ENCODE peak calls at places on chromosomes 13 and 19, in ten cellular contexts. U is RPMI8226; W is GM12892; K is Daoy; A is A549; N is Kasumi-1; E is cardiac fibroblast; L is heart right ventricle; I is effector memory CD4-positive, alpha-beta T cell; C is iPS DF 6.9. R is an unnamed sample.

GRCh38 chr19:11361037-11361770 is 6.0 kb downstream of the PLPPR2 start:
- DNase-seq in U (no peak), W (no peak), K (no peak), A (no peak), N (no peak), E (no peak), L (peak), I (no peak), C (no peak), R (no peak)

GRCh38 chr13:20231839-20232555 is at the start of gene GJB6:
- DNase-seq in U (no peak), W (peak), K (no peak), A (no peak), N (no peak), E (no peak), L (no peak), I (no peak), C (no peak), R (no peak)

GRCh38 chr19:47357788-47358680 is 8.9 kb downstream of the DHX34 start:
- DNase-seq in U (no peak), W (no peak), K (no peak), A (peak), N (peak), E (no peak), L (no peak), I (no peak), C (no peak), R (no peak)

GRCh38 chr13:83895994-83896580 is 13.8 kb upstream of the SLITRK1 start:
- DNase-seq in U (no peak), W (no peak), K (no peak), A (no peak), N (no peak), E (peak), L (no peak), I (no peak), C (no peak), R (no peak)

GRCh38 chr13:57045816-57046691 is 94.7 kb upstream of the PRR20A start:
- DNase-seq in U (no peak), W (no peak), K (no peak), A (no peak), N (no peak), E (no peak), L (no peak), I (no peak), C (no peak), R (no peak)

GRCh38 chr13:106349080-106349841 is 186.2 kb downstream of the EFNB2 start:
- DNase-seq in U (no peak), W (no peak), K (peak), A (no peak), N (no peak), E (no peak), L (peak), I (no peak), C (no peak), R (peak)

GRCh38 chr19:14770136-14770535 is 8.2 kb downstream of the ADGRE2 start:
- DNase-seq in U (no peak), W (no peak), K (no peak), A (no peak), N (no peak), E (no peak), L (no peak), I (no peak), C (no peak), R (no peak)

GRCh38 chr19:46299004-46299509 is 2.2 kb downstream of the HIF3A start:
- DNase-seq in U (peak), W (no peak), K (peak), A (peak), N (peak), E (peak), L (peak), I (no peak), C (no peak), R (peak)

GRCh38 chr13:32254416-32254815 is 60.7 kb downstream of the ZAR1L start:
- DNase-seq in U (no peak), W (no peak), K (no peak), A (no peak), N (no peak), E (no peak), L (no peak), I (no peak), C (no peak), R (no peak)

GRCh38 chr19:6032827-6033226 is 54.9 kb upstream of the RANBP3 start:
- DNase-seq in U (no peak), W (no peak), K (no peak), A (no peak), N (no peak), E (no peak), L (no peak), I (no peak), C (no peak), R (no peak)

GRCh38 chr19:4232614-4233281 is 3.4 kb downstream of the EBI3 start:
- DNase-seq in U (no peak), W (no peak), K (peak), A (no peak), N (no peak), E (no peak), L (no peak), I (no peak), C (no peak), R (no peak)

GRCh38 chr13:29196409-29197074 is 376.4 kb downstream of the MTUS2 start:
- DNase-seq in U (peak), W (no peak), K (no peak), A (no peak), N (no peak), E (no peak), L (no peak), I (no peak), C (no peak), R (no peak)

GRCh38 chr19:2761309-2761677 is 21.5 kb upstream of the SLC39A3 start:
- DNase-seq in U (no peak), W (no peak), K (no peak), A (no peak), N (no peak), E (no peak), L (no peak), I (no peak), C (no peak), R (no peak)

GRCh38 chr13:76637651-76638111 is 248.5 kb downstream of the KCTD12 start:
- DNase-seq in U (no peak), W (no peak), K (no peak), A (no peak), N (no peak), E (peak), L (no peak), I (no peak), C (no peak), R (no peak)

GRCh38 chr19:12453495-12453894 is 12.7 kb upstream of the ZNF443 start:
- DNase-seq in U (no peak), W (no peak), K (no peak), A (no peak), N (no peak), E (no peak), L (no peak), I (no peak), C (no peak), R (peak)

GRCh38 chr13:100540621-100541020 is 48.0 kb downstream of the GGACT start:
- DNase-seq in U (no peak), W (no peak), K (no peak), A (no peak), N (no peak), E (no peak), L (no peak), I (no peak), C (no peak), R (no peak)

GRCh38 chr13:42116225-42116624 is 67.8 kb downstream of the DGKH start:
- DNase-seq in U (no peak), W (no peak), K (no peak), A (no peak), N (no peak), E (peak), L (no peak), I (no peak), C (no peak), R (no peak)

GRCh38 chr13:50235604-50236003 is 220.4 kb downstream of the KCNRG start:
- DNase-seq in U (no peak), W (no peak), K (no peak), A (no peak), N (no peak), E (no peak), L (no peak), I (no peak), C (no peak), R (no peak)

GRCh38 chr13:43572601-43573360 is 214.0 kb downstream of the ENOX1 start:
- DNase-seq in U (no peak), W (no peak), K (peak), A (no peak), N (no peak), E (peak), L (no peak), I (no peak), C (no peak), R (peak)

GRCh38 chr13:109871018-109871370 is 84.6 kb upstream of the IRS2 start:
- DNase-seq in U (no peak), W (no peak), K (peak), A (no peak), N (no peak), E (peak), L (no peak), I (no peak), C (no peak), R (peak)

GRCh38 chr19:10737680-10738079 is 19.8 kb downstream of the DNM2 start:
- DNase-seq in U (no peak), W (no peak), K (no peak), A (no peak), N (no peak), E (no peak), L (no peak), I (no peak), C (no peak), R (no peak)

GRCh38 chr13:48595330-48596127 is 58.2 kb upstream of the CYSLTR2 start:
- DNase-seq in U (peak), W (no peak), K (peak), A (peak), N (peak), E (peak), L (no peak), I (peak), C (no peak), R (no peak)

GRCh38 chr13:77002590-77003190 is 10.8 kb downstream of the CLN5 start:
- DNase-seq in U (no peak), W (no peak), K (no peak), A (peak), N (peak), E (peak), L (no peak), I (no peak), C (no peak), R (no peak)

GRCh38 chr13:69551193-69551592 is 556.4 kb upstream of the ATXN8OS start:
- DNase-seq in U (no peak), W (no peak), K (no peak), A (no peak), N (no peak), E (no peak), L (no peak), I (no peak), C (no peak), R (no peak)

GRCh38 chr13:112973577-112973951 is 4.5 kb downstream of the MCF2L start:
- DNase-seq in U (no peak), W (no peak), K (no peak), A (no peak), N (no peak), E (no peak), L (no peak), I (no peak), C (no peak), R (no peak)

GRCh38 chr13:107185889-107186288 is 618.0 kb upstream of the ARGLU1 start:
- DNase-seq in U (no peak), W (no peak), K (peak), A (no peak), N (no peak), E (peak), L (no peak), I (no peak), C (no peak), R (no peak)

GRCh38 chr19:42152285-42152684 is 20.0 kb upstream of the POU2F2 start:
- DNase-seq in U (no peak), W (no peak), K (no peak), A (no peak), N (no peak), E (no peak), L (no peak), I (no peak), C (no peak), R (no peak)

GRCh38 chr19:7533925-7534480 is 1.5 kb upstream of the PNPLA6 start:
- DNase-seq in U (peak), W (peak), K (peak), A (peak), N (peak), E (peak), L (peak), I (peak), C (no peak), R (peak)

GRCh38 chr19:49766007-49766937 is 529 bp upstream of the AP2A1 start:
- DNase-seq in U (peak), W (peak), K (peak), A (peak), N (peak), E (peak), L (peak), I (peak), C (peak), R (peak)

GRCh38 chr13:105196052-105196451 is 1339.4 kb downstream of the EFNB2 start:
- DNase-seq in U (no peak), W (no peak), K (peak), A (peak), N (no peak), E (peak), L (no peak), I (no peak), C (no peak), R (peak)

GRCh38 chr13:29493796-29494195 is 101.7 kb downstream of the SLC7A1 start:
- DNase-seq in U (no peak), W (no peak), K (no peak), A (no peak), N (no peak), E (no peak), L (no peak), I (no peak), C (no peak), R (no peak)

GRCh38 chr13:29934531-29935308 is 84.3 kb upstream of the UBL3 start:
- DNase-seq in U (no peak), W (no peak), K (no peak), A (no peak), N (no peak), E (no peak), L (no peak), I (no peak), C (no peak), R (no peak)

GRCh38 chr19:45117167-45117594 is 24.2 kb downstream of the PPP1R37 start:
- DNase-seq in U (peak), W (peak), K (peak), A (no peak), N (peak), E (no peak), L (no peak), I (no peak), C (no peak), R (no peak)

GRCh38 chr13:21747456-21747855 is 76.6 kb downstream of the FGF9 start:
- DNase-seq in U (no peak), W (no peak), K (no peak), A (no peak), N (no peak), E (no peak), L (no peak), I (no peak), C (no peak), R (no peak)